ENCODE peak calls at places on chromosome 20, in ten cellular contexts. X, J, I, K, R, O, N, U, W and V are unnamed samples.

GRCh38 chr20:45892049-45892816 is 1.1 kb downstream of the CTSA start:
- DNase-seq in U (no peak), R (peak), N (no peak), J (peak), W (no peak), K (no peak), O (peak), X (no peak), I (peak), V (peak)

GRCh38 chr20:41028359-41029149 is at the start of gene TOP1:
- DNase-seq in R (peak), O (peak), I (peak), W (peak), U (peak), K (peak), N (peak), X (peak), J (peak), V (peak)

GRCh38 chr20:48317578-48317977 is 510.2 kb downstream of the PREX1 start:
- DNase-seq in K (no peak), O (no peak), N (no peak), X (no peak), U (no peak), R (no peak), I (no peak), W (no peak), J (no peak), V (no peak)

GRCh38 chr20:49562341-49563014 is 5.5 kb downstream of the PTGIS start:
- DNase-seq in U (no peak), R (peak), K (peak), W (no peak), X (peak), I (no peak), J (peak), N (peak), O (peak), V (peak)

GRCh38 chr20:22453244-22454080 is 130.9 kb downstream of the FOXA2 start:
- DNase-seq in O (peak), W (no peak), U (no peak), I (peak), J (no peak), X (no peak), N (no peak), R (peak), K (peak), V (no peak)

GRCh38 chr20:17992847-17993508 is 24.2 kb downstream of the MGME1 start:
- DNase-seq in O (no peak), X (no peak), R (no peak), J (no peak), I (no peak), U (no peak), W (no peak), K (no peak), N (no peak), V (no peak)

GRCh38 chr20:62401331-62401779 is 5.7 kb downstream of the CABLES2 start:
- DNase-seq in O (no peak), J (no peak), R (no peak), K (peak), N (no peak), W (no peak), X (peak), I (no peak), U (no peak), V (no peak)

GRCh38 chr20:62236674-62236996 is 1.7 kb upstream of the OSBPL2 start:
- DNase-seq in X (no peak), I (peak), R (no peak), J (no peak), K (no peak), O (no peak), W (no peak), U (no peak), N (no peak), V (no peak)

DNA sequence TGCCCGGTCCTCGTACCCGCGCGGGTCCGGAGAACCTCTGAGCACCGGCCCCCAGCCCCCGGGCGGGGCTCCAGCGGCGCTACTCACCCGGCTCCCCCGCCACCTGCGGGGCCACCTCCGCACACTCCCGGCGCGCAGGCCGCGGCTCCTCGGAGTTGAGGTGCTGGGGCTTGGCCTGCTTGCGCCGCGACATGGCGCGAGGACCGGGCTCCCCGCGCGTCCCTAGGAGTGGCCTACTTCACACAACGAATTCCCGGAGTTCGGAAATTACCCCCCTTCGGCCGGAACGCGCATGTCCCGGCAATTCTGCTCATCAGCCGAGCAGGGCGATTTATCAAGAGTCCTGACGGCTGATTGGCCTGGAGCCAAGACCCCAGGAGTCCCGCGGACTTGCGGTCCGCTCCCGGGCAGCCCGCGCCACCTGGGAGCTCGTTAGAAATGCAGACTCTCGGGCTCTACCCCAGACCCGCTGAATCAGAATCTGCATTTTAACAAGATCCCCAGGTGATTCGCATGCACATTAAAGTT is 86.5 kb downstream of the ZFP64 start:
- DNase-seq in N (no peak), O (no peak), K (peak), U (no peak), I (no peak), J (no peak), X (peak), W (no peak), R (no peak), V (peak)
- TF ChIP-seq POLR2A in N (no peak), O (no peak), K (no peak), U (no peak), I (no peak), J (no peak), X (no peak), W (no peak), R (no peak), V (no peak)

GRCh38 chr20:25035924-25036323 is 22.0 kb downstream of the ACSS1 start:
- DNase-seq in U (no peak), X (no peak), W (no peak), R (no peak), J (no peak), N (no peak), K (no peak), I (no peak), O (no peak), V (no peak)
- TF ChIP-seq EP300 in U (no peak), X (no peak), W (no peak), R (no peak), J (no peak), N (no peak), K (no peak), I (no peak), O (no peak), V (no peak)

DNA sequence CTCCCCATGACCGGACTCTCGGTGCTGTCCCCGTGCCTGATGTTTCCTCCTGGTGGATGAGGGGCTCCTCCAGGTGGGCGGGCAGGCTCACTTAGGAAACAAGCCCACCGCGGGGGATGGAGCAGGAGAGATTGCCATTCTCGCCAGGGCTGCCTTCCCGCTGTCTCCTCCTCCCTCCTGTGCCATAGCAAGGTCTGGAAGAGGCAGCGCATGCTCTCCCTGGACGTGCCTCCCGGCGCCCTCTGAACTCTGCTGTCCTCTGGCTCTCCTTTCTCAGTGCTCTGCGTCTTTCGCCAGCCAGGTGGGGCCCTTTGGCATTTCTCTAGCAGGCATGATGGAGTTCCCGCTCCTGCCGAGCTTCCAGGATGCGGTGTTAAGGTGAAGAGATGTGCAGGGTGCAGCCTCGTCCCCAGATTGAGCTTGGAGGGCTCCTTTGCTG is 17.4 kb upstream of the NPEPL1 start:
- DNase-seq in X (no peak), R (no peak), I (no peak), K (peak), N (peak), U (no peak), J (no peak), W (no peak), O (no peak), V (no peak)
- TF ChIP-seq POLR2AphosphoS5 in X (no peak), R (no peak), I (no peak), K (no peak), N (no peak), U (no peak), J (no peak), W (no peak), O (no peak), V (no peak)

GRCh38 chr20:34558320-34559202 is at the start of gene MAP1LC3A:
- DNase-seq in X (peak), O (peak), N (peak), K (peak), J (peak), R (peak), U (no peak), I (no peak), W (peak), V (peak)
- TF ChIP-seq POLR2A in X (peak), O (no peak), N (no peak), K (peak), J (no peak), R (peak), U (peak), I (no peak), W (peak), V (no peak)

GRCh38 chr20:36969478-36970186 is 18.1 kb upstream of the SAMHD1 start:
- DNase-seq in N (no peak), O (no peak), K (no peak), W (no peak), R (no peak), I (peak), J (no peak), U (no peak), X (no peak), V (no peak)
- TF ChIP-seq EP300 in N (no peak), O (no peak), K (no peak), W (no peak), R (no peak), I (no peak), J (no peak), U (no peak), X (no peak), V (no peak)

DNA sequence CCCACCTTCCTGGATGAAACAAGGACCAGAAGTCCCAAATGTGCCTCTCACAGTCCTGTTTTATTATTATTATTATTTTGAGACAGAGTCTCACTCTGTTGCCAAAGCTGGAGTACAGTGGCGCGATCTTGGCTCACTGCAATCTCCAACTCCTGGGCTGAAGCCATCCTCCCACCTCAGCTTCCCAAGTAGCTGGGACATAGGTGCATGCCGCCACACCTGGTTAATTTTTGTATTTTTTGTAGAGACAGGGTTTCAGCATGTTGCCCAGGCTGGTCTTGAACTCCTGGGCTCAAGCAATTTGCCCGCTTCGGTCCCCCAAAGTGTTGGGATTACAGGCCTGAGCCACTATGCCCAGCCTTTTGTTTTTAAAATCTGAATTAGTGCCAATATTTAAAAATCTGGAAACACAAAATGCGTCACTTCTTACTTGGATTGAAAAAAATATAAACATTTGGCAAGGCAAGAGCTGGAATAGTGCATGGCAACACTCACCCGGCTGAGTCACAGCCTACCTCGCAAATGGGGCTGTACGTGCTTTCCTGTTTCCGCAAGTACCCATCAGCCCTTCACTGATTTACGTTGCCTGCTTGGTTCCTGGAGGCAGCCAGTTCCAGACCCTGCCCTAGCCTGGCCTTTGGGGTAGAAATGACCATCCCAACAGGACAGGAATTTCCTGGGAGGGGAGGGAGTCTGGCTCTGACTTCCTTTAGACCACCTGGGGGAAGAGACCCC is 6.3 kb downstream of the SDCBP2 start:
- DNase-seq in X (no peak), K (no peak), O (no peak), N (peak), R (peak), W (no peak), J (no peak), U (no peak), I (no peak), V (peak)
- TF ChIP-seq POLR2AphosphoS5 in X (no peak), K (peak), O (no peak), N (no peak), R (peak), W (peak), J (peak), U (no peak), I (no peak), V (peak)

GRCh38 chr20:60863548-60863947 is 388.5 kb upstream of the CDH4 start:
- DNase-seq in I (no peak), J (no peak), K (no peak), R (no peak), O (no peak), U (no peak), W (no peak), X (no peak), N (no peak), V (no peak)
- TF ChIP-seq POLR2A in I (no peak), J (no peak), K (no peak), R (no peak), O (no peak), U (no peak), W (no peak), X (no peak), N (no peak), V (no peak)

GRCh38 chr20:57290178-57290484 is 23.7 kb upstream of the BMP7 start:
- DNase-seq in J (no peak), W (no peak), X (no peak), O (no peak), N (no peak), I (no peak), R (no peak), U (no peak), K (no peak), V (no peak)
- TF ChIP-seq EP300 in J (no peak), W (no peak), X (no peak), O (no peak), N (no peak), I (no peak), R (no peak), U (no peak), K (no peak), V (no peak)